ENCODE peak calls at places on chromosomes 1 and 21, in ten cellular contexts. U is nephron progenitor cell; A is upper lobe of right lung; F is dorsolateral prefrontal cortex; O is GM06990; G is lower lobe of right lung; I is choroid plexus epithelial cell; L is fibroblast of pulmonary artery; E is GM23338; R is CD4-positive, alpha-beta T cell. D is an unnamed sample.

GRCh38 chr21:40841524-40842196 is 5.3 kb downstream of the DSCAM start:
- DNase-seq in O (no peak), A (peak), I (no peak), G (peak), F (peak), E (peak), L (no peak), U (peak), R (no peak), D (peak)

GRCh38 chr1:67801903-67802302 is 31.4 kb downstream of the GNG12 start:
- DNase-seq in G (no peak), U (no peak), F (no peak), A (no peak), L (no peak), I (no peak), O (no peak), R (no peak), E (no peak), D (no peak)

GRCh38 chr1:186082235-186082937 is 292.7 kb downstream of the TPR start:
- DNase-seq in G (peak), I (peak), L (peak), F (no peak), E (no peak), O (peak), U (peak), R (no peak), A (peak), D (no peak)

GRCh38 chr1:173862769-173863223 is 5.0 kb downstream of the GAS5 start:
- DNase-seq in U (no peak), F (no peak), G (no peak), L (no peak), I (no peak), A (no peak), R (no peak), E (peak), O (no peak), D (no peak)

GRCh38 chr1:156616463-156616862 is 2.8 kb upstream of the HAPLN2 start:
- DNase-seq in O (no peak), G (no peak), F (no peak), R (no peak), I (peak), A (no peak), U (peak), L (peak), E (no peak), D (peak)

GRCh38 chr1:99580451-99580850 is 65.5 kb upstream of the PALMD start:
- DNase-seq in F (no peak), A (no peak), L (peak), R (no peak), I (peak), O (no peak), E (no peak), G (no peak), U (no peak), D (no peak)

GRCh38 chr1:20358761-20359263 is 68.1 kb downstream of the VWA5B1 start:
- DNase-seq in L (peak), G (peak), E (no peak), U (peak), F (no peak), I (peak), A (peak), R (no peak), O (no peak), D (no peak)

GRCh38 chr1:18949689-18950414 is 6.6 kb downstream of the IFFO2 start:
- DNase-seq in L (peak), A (no peak), F (no peak), O (peak), U (peak), R (no peak), G (peak), E (peak), I (peak), D (no peak)

GRCh38 chr1:47436979-47437517 is 796 bp upstream of the FOXD2 start:
- DNase-seq in R (no peak), E (peak), F (no peak), L (peak), O (no peak), G (no peak), I (peak), U (peak), A (no peak), D (no peak)

GRCh38 chr1:15107897-15108296 is 45.6 kb upstream of the TMEM51 start:
- DNase-seq in R (no peak), G (no peak), F (no peak), U (no peak), I (no peak), A (no peak), L (no peak), O (no peak), E (peak), D (no peak)

GRCh38 chr21:44880762-44881585 is 7.5 kb upstream of the PTTG1IP start:
- DNase-seq in L (peak), R (no peak), U (no peak), I (peak), G (no peak), A (peak), F (no peak), O (no peak), E (no peak), D (no peak)

GRCh38 chr1:26408604-26409003 is 2.0 kb upstream of the LIN28A start:
- DNase-seq in R (peak), L (peak), I (peak), A (peak), F (peak), E (peak), G (peak), U (peak), O (peak), D (peak)

GRCh38 chr1:109598655-109599054 is 20.8 kb downstream of the GNAT2 start:
- DNase-seq in L (no peak), E (peak), I (peak), U (no peak), F (no peak), A (no peak), O (no peak), G (no peak), R (no peak), D (no peak)
- TF ChIP-seq CTCF in L (peak), E (peak), I (peak), U (peak), F (no peak), A (no peak), O (no peak), G (no peak), R (no peak), D (no peak)

DNA sequence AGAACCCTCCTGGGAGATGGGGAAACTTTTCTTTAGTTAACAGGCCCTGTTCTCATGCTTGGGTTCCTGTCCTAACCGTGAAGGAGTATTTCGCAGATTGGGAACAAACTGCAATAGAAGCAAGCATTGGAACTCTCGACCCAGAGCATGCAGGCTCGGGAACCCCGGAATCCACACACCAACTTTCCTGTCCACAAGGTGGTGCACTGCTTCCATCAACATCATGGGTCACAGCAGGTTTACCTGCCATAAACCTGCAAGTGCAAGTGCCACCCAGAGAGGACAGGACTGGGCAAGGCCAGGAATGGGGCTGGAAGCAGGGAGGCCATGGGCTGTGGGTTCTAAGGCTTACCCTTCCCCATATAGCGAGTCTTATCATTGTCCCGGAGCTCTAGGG is 6.9 kb downstream of the ENO1 start:
- DNase-seq in G (no peak), L (no peak), F (no peak), R (peak), U (no peak), E (peak), A (no peak), I (peak), O (no peak), D (no peak)
- TF ChIP-seq CTCF in G (peak), L (peak), F (no peak), R (peak), U (peak), E (peak), A (peak), I (peak), O (peak), D (peak)

DNA sequence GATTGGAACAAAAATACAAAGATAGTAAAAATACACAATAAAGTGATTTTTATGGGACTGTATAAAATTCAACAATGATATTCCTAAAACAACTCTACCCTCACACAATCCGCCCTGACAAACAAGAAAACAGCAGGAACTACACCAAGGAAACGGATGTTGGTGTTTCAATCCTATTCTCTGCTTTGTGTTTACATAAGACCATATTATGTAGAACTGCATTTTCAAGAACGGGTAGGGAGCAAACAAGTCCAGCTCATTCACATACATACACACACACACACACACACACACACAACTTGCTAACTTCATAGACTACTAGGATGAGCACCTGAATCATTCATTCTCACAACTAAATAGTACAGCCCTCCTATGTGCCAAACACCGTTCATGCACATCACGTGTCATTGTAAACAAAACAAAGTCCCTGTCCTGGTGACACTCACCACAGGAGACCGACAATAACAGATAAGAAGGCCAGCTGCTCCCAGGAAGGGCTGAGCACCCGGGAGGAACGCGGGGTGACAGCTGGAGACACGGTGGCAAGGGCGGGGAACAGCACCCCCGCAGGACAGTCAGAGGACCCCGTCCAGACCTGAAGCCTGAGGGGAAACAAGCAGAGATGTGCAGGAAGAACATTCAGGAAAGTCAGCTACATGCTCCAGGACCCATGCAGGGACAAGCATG is 43.0 kb downstream of the NPHP4 start:
- DNase-seq in F (no peak), G (no peak), L (no peak), A (no peak), I (peak), E (peak), O (no peak), R (no peak), U (no peak), D (no peak)
- TF ChIP-seq CTCF in F (no peak), G (no peak), L (peak), A (no peak), I (peak), E (peak), O (peak), R (no peak), U (no peak), D (no peak)

DNA sequence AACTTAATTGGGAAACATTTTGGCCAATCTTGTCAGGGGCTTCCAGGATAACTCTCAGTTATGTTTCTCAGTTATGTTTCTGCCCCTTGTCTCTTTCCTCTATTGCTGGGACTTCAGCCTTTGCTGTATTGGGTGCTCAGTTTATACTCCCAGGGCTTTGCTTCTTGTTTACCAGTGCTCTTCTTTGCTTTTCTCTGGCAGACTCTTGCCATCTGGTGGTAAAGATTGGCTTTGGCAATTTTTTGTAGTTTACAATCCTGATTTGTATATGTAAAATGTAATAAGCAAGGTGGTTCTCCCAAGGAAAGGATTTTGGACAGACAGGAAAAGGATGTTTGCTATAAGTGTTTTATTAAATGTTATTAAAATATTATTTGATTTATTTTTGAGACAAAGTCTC is 37.9 kb downstream of the FABP3 start:
- DNase-seq in F (no peak), G (no peak), O (no peak), E (peak), R (no peak), I (peak), A (no peak), L (peak), U (no peak), D (no peak)
- TF ChIP-seq CTCF in F (peak), G (peak), O (peak), E (peak), R (peak), I (peak), A (peak), L (peak), U (peak), D (no peak)

DNA sequence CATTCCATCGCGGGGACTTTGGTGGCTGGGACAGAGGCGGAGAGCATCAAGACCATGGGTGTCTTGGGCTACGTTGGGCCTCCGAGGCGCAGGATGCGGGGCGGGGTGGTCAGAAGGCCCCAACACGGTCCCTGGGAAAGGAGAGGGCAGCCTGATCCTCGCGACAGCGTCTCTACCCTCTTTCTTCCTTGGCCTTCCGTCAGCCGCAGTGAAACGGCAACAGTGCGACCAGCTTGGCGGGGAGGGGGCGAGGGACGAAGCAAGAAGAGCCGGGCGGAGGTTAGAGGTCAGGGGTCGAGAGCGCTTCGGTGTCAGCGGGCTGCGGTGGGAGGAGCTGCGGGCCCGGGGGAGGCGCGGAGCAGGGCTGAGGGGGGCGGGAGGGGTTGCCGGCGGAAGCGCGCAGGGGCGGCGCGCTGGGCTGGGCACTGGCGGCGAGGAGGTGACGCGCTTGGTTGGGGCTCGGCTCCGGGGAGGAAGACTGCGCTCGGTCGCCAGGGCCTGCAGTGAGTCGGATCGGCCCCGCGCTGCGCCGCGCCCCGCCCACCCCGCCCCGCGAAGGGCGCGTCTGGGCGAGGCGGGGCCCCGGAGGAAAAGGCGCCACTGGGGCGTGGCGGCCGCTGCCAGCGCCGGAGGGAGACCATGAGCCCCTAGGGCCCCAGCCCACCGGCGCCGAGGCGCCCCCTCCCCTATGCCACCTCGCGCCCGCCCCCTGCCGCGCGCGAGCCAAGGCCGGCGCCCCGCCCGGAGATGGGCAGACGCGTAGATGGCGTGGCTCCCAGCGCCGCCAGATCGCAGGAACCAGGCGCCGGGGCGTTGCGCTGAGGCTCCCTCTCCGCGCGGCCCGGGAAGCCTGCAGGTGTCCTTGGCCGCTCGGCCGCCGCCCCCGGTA is at the start of gene KCNC4:
- DNase-seq in G (peak), E (peak), L (peak), O (peak), U (peak), F (peak), I (peak), R (peak), A (peak), D (no peak)
- TF ChIP-seq CTCF in G (no peak), E (no peak), L (no peak), O (no peak), U (no peak), F (peak), I (no peak), R (no peak), A (no peak), D (no peak)

GRCh38 chr1:233113009-233113712 is 162.8 kb downstream of the NTPCR start:
- DNase-seq in E (peak), O (peak), A (peak), L (peak), R (no peak), U (peak), G (peak), F (no peak), I (peak), D (no peak)
- TF ChIP-seq CTCF in E (no peak), O (no peak), A (no peak), L (no peak), R (no peak), U (no peak), G (no peak), F (no peak), I (no peak), D (no peak)

DNA sequence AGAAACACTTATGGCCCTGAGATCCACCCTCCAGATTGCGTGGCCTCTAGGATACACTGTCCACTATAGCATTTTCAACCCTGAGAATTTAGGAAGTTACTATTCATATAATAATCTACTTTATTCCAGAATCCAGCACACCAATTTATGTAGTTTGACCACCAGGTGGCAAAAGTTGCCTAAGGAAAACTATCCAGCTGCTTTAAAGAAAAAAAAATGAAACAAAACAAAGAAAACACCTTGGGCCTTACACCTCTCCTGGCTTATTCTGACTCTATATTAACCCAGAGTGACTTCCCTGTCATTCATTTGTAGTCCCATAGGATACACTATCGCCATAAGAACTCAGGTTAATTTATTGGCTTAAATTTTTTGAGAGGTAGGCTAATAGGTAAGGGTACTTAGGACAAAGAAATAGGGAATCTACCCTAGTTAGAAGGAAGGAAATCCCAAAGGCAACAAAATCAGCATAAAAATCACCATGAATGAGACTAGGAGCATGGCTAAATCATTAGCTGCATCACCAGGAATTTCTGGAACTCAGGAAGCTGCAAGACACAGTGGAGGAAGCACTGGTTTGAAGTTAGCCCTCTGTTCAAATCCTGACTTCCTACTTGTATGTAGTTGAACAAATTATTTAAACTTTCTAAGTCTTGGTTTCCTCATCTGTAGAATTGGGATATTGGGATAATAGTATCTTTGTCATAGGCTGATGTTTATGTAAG is 107.5 kb downstream of the SPAG17 start:
- DNase-seq in L (peak), G (no peak), E (peak), A (no peak), I (peak), U (no peak), F (no peak), O (no peak), R (no peak), D (no peak)
- TF ChIP-seq CTCF in L (peak), G (peak), E (peak), A (peak), I (peak), U (peak), F (peak), O (no peak), R (no peak), D (peak)

GRCh38 chr1:189619682-189620332 is 857.9 kb downstream of the BRINP3 start:
- DNase-seq in F (no peak), R (no peak), U (no peak), O (no peak), I (peak), E (no peak), L (peak), G (no peak), A (no peak), D (no peak)
- TF ChIP-seq CTCF in F (no peak), R (no peak), U (no peak), O (no peak), I (peak), E (no peak), L (no peak), G (no peak), A (no peak), D (no peak)